ENCODE peak calls at places on chromosomes 4 and X, in six cellular contexts. One of them, this sample, is unnamed.
A peak's percentile ranks its signal among the peaks of the same experiment; 100 is the strongest.

GRCh38 chr4:23324291-23324690 is 565.6 kb downstream of the PPARGC1A start:
- DNase-seq in CD4-positive, alpha-beta T cell: no peak
- DNase-seq in iPS DF 6.9: no peak
- DNase-seq in brain microvascular endothelial cell: no peak
- DNase-seq in BE2C: no peak
- DNase-seq in lower lobe of right lung: no peak
- DNase-seq in this sample: no peak

GRCh38 chr4:76740866-76741662 is 156.9 kb downstream of the SOWAHB start:
- DNase-seq in iPS DF 6.9: no peak
- DNase-seq in CD4-positive, alpha-beta T cell: no peak
- DNase-seq in lower lobe of right lung: no peak
- DNase-seq in brain microvascular endothelial cell: no peak
- DNase-seq in BE2C: no peak
- DNase-seq in this sample: peak; percentile 52

GRCh38 chr4:149911995-149912394 is 96.4 kb upstream of the IQCM start:
- DNase-seq in iPS DF 6.9: no peak
- DNase-seq in lower lobe of right lung: no peak
- DNase-seq in BE2C: no peak
- DNase-seq in CD4-positive, alpha-beta T cell: no peak
- DNase-seq in brain microvascular endothelial cell: no peak
- DNase-seq in this sample: no peak

GRCh38 chrX:1395646-1396216 is 3.8 kb upstream of the SLC25A6 start:
- DNase-seq in lower lobe of right lung: no peak
- DNase-seq in iPS DF 6.9: no peak
- DNase-seq in CD4-positive, alpha-beta T cell: no peak
- DNase-seq in brain microvascular endothelial cell: no peak
- DNase-seq in BE2C: no peak
- DNase-seq in this sample: no peak

GRCh38 chrX:19846995-19847790 is 40.2 kb downstream of the SH3KBP1 start:
- DNase-seq in lower lobe of right lung: no peak
- DNase-seq in CD4-positive, alpha-beta T cell: no peak
- DNase-seq in BE2C: no peak
- DNase-seq in iPS DF 6.9: no peak
- DNase-seq in brain microvascular endothelial cell: peak; percentile 83
- DNase-seq in this sample: no peak

GRCh38 chr4:183797445-183798248 is 107.5 kb upstream of the STOX2 start:
- DNase-seq in CD4-positive, alpha-beta T cell: no peak
- DNase-seq in iPS DF 6.9: no peak
- DNase-seq in lower lobe of right lung: peak; percentile 71
- DNase-seq in BE2C: peak; percentile 47
- DNase-seq in brain microvascular endothelial cell: no peak
- DNase-seq in this sample: peak; percentile 73

GRCh38 chr4:169618286-169618685 is 2.1 kb upstream of the CLCN3 start:
- DNase-seq in CD4-positive, alpha-beta T cell: no peak
- DNase-seq in brain microvascular endothelial cell: no peak
- DNase-seq in lower lobe of right lung: no peak
- DNase-seq in iPS DF 6.9: no peak
- DNase-seq in BE2C: no peak
- DNase-seq in this sample: no peak

GRCh38 chr4:137664416-137664815 is 132.1 kb upstream of the PCDH18 start:
- DNase-seq in CD4-positive, alpha-beta T cell: no peak
- DNase-seq in lower lobe of right lung: no peak
- DNase-seq in iPS DF 6.9: no peak
- DNase-seq in brain microvascular endothelial cell: no peak
- DNase-seq in BE2C: no peak
- DNase-seq in this sample: no peak

GRCh38 chr4:186719925-186720694 is 3.5 kb downstream of the FAT1 start:
- DNase-seq in CD4-positive, alpha-beta T cell: no peak
- DNase-seq in iPS DF 6.9: no peak
- DNase-seq in lower lobe of right lung: no peak
- DNase-seq in BE2C: peak; percentile 24
- DNase-seq in brain microvascular endothelial cell: peak; percentile 46
- DNase-seq in this sample: no peak

GRCh38 chr4:175770555-175770954 is 41.5 kb downstream of the GPM6A start:
- DNase-seq in iPS DF 6.9: no peak
- DNase-seq in CD4-positive, alpha-beta T cell: no peak
- DNase-seq in brain microvascular endothelial cell: no peak
- DNase-seq in BE2C: no peak
- DNase-seq in lower lobe of right lung: no peak
- DNase-seq in this sample: no peak

GRCh38 chrX:103441878-103442535 is 65.7 kb downstream of the BEX3 start:
- DNase-seq in iPS DF 6.9: no peak
- DNase-seq in lower lobe of right lung: no peak
- DNase-seq in BE2C: no peak
- DNase-seq in brain microvascular endothelial cell: no peak
- DNase-seq in CD4-positive, alpha-beta T cell: no peak
- DNase-seq in this sample: no peak

GRCh38 chrX:39309721-39310152 is 508.5 kb downstream of the MID1IP1 start:
- DNase-seq in brain microvascular endothelial cell: peak; percentile 57
- DNase-seq in BE2C: peak; percentile 19
- DNase-seq in CD4-positive, alpha-beta T cell: peak; percentile 31
- DNase-seq in iPS DF 6.9: no peak
- DNase-seq in lower lobe of right lung: no peak
- DNase-seq in this sample: peak; percentile 41

GRCh38 chr4:103204114-103204513 is 6.0 kb upstream of the CENPE start:
- DNase-seq in CD4-positive, alpha-beta T cell: no peak
- DNase-seq in BE2C: no peak
- DNase-seq in lower lobe of right lung: no peak
- DNase-seq in iPS DF 6.9: no peak
- DNase-seq in brain microvascular endothelial cell: no peak
- DNase-seq in this sample: no peak

GRCh38 chrX:52995135-52995973 is 37.0 kb upstream of the FAM156A start:
- DNase-seq in lower lobe of right lung: peak; percentile 94
- DNase-seq in CD4-positive, alpha-beta T cell: peak; percentile 86
- DNase-seq in brain microvascular endothelial cell: peak; percentile 93
- DNase-seq in BE2C: peak; percentile 94
- DNase-seq in iPS DF 6.9: no peak
- DNase-seq in this sample: peak; percentile 97

GRCh38 chr4:184417802-184418511 is 56.4 kb downstream of the IRF2 start:
- DNase-seq in brain microvascular endothelial cell: peak; percentile 58
- DNase-seq in CD4-positive, alpha-beta T cell: no peak
- DNase-seq in iPS DF 6.9: no peak
- DNase-seq in BE2C: no peak
- DNase-seq in lower lobe of right lung: no peak
- DNase-seq in this sample: peak; percentile 71

GRCh38 chrX:13119386-13119785 is 75.0 kb upstream of the FAM9C start:
- DNase-seq in BE2C: no peak
- DNase-seq in lower lobe of right lung: no peak
- DNase-seq in brain microvascular endothelial cell: peak; percentile 50
- DNase-seq in iPS DF 6.9: no peak
- DNase-seq in CD4-positive, alpha-beta T cell: no peak
- DNase-seq in this sample: no peak

GRCh38 chrX:68710870-68711576 is 63.6 kb downstream of the STARD8 start:
- DNase-seq in iPS DF 6.9: no peak
- DNase-seq in BE2C: peak; percentile 47
- DNase-seq in brain microvascular endothelial cell: peak; percentile 32
- DNase-seq in CD4-positive, alpha-beta T cell: no peak
- DNase-seq in lower lobe of right lung: no peak
- DNase-seq in this sample: no peak

GRCh38 chr4:7795983-7796382 is 143.7 kb downstream of the AFAP1 start:
- DNase-seq in CD4-positive, alpha-beta T cell: no peak
- DNase-seq in lower lobe of right lung: no peak
- DNase-seq in iPS DF 6.9: no peak
- DNase-seq in BE2C: no peak
- DNase-seq in brain microvascular endothelial cell: no peak
- DNase-seq in this sample: no peak

GRCh38 chrX:133171962-133172708 is 46.0 kb downstream of the TFDP3 start:
- DNase-seq in lower lobe of right lung: no peak
- DNase-seq in brain microvascular endothelial cell: peak; percentile 10
- DNase-seq in BE2C: no peak
- DNase-seq in CD4-positive, alpha-beta T cell: no peak
- DNase-seq in iPS DF 6.9: no peak
- DNase-seq in this sample: no peak

GRCh38 chr4:30860983-30861382 is 140.8 kb downstream of the PCDH7 start:
- DNase-seq in lower lobe of right lung: no peak
- DNase-seq in BE2C: no peak
- DNase-seq in iPS DF 6.9: no peak
- DNase-seq in CD4-positive, alpha-beta T cell: no peak
- DNase-seq in brain microvascular endothelial cell: no peak
- DNase-seq in this sample: no peak

GRCh38 chr4:69749771-69750170 is 10.6 kb downstream of the SULT1B1 start:
- DNase-seq in brain microvascular endothelial cell: peak; percentile 31
- DNase-seq in BE2C: no peak
- DNase-seq in CD4-positive, alpha-beta T cell: no peak
- DNase-seq in iPS DF 6.9: no peak
- DNase-seq in lower lobe of right lung: no peak
- DNase-seq in this sample: no peak

GRCh38 chr4:127631420-127631819 is 1.3 kb upstream of the INTU start:
- DNase-seq in lower lobe of right lung: no peak
- DNase-seq in brain microvascular endothelial cell: peak; percentile 9
- DNase-seq in BE2C: peak; percentile 13
- DNase-seq in iPS DF 6.9: no peak
- DNase-seq in CD4-positive, alpha-beta T cell: no peak
- DNase-seq in this sample: no peak

GRCh38 chrX:49292400-49293362 is 10.8 kb upstream of the GAGE10 start:
- DNase-seq in CD4-positive, alpha-beta T cell: no peak
- DNase-seq in iPS DF 6.9: no peak
- DNase-seq in brain microvascular endothelial cell: no peak
- DNase-seq in lower lobe of right lung: no peak
- DNase-seq in BE2C: no peak
- DNase-seq in this sample: peak; percentile 56
- H3K27me3 ChIP-seq in CD4-positive, alpha-beta T cell: no peaks in the 10 kb centered on the region
- H3K27me3 ChIP-seq in iPS DF 6.9: no peaks in the 10 kb centered on the region
- H3K27me3 ChIP-seq in brain microvascular endothelial cell: no peaks in the 10 kb centered on the region
- H3K27me3 ChIP-seq in lower lobe of right lung: no peaks in the 10 kb centered on the region
- H3K27me3 ChIP-seq in BE2C: no peaks in the 10 kb centered on the region
- H3K27me3 ChIP-seq in this sample: no peaks in the 10 kb centered on the region

GRCh38 chrX:41923257-41923924 is at the start of gene CASK:
- DNase-seq in lower lobe of right lung: peak; percentile 94
- DNase-seq in iPS DF 6.9: peak; percentile 64
- DNase-seq in BE2C: peak; percentile 93
- DNase-seq in CD4-positive, alpha-beta T cell: peak; percentile 87
- DNase-seq in brain microvascular endothelial cell: peak; percentile 78
- DNase-seq in this sample: peak; percentile 93

GRCh38 chrX:41921492-41922124 is 1.7 kb downstream of the CASK start:
- DNase-seq in iPS DF 6.9: no peak
- DNase-seq in lower lobe of right lung: no peak
- DNase-seq in BE2C: no peak
- DNase-seq in CD4-positive, alpha-beta T cell: no peak
- DNase-seq in brain microvascular endothelial cell: no peak
- DNase-seq in this sample: no peak

GRCh38 chrX:41922694-41923171 is 621 bp downstream of the CASK start:
- DNase-seq in BE2C: peak; percentile 55
- DNase-seq in brain microvascular endothelial cell: no peak
- DNase-seq in CD4-positive, alpha-beta T cell: no peak
- DNase-seq in iPS DF 6.9: no peak
- DNase-seq in lower lobe of right lung: peak; percentile 47
- DNase-seq in this sample: peak; percentile 70

GRCh38 chrX:41923925-41924693 is 755 bp upstream of the CASK start:
- DNase-seq in BE2C: peak; percentile 24
- DNase-seq in iPS DF 6.9: no peak
- DNase-seq in lower lobe of right lung: peak; percentile 41
- DNase-seq in brain microvascular endothelial cell: peak; percentile 27
- DNase-seq in CD4-positive, alpha-beta T cell: no peak
- DNase-seq in this sample: no peak

DNA sequence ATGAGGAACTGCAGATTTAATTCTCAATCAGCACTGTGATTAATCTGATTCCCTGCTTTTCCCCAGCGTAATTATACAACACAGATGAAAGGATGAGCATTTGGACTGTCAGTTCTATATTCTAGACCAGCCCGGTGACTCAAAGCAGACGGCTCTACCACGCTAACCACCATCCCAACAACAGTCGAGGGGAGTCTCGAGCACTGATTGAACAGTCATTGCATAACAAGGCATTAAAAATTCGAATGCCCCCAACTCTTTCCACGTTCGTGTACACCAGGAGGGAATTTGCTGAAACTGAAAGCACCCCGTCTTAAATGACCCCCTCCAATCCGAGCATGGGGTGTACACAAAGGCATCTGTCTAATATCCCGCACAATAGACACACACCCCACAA is 1.2 kb downstream of the CASK start:
- DNase-seq in BE2C: peak; percentile 11
- DNase-seq in CD4-positive, alpha-beta T cell: no peak
- DNase-seq in iPS DF 6.9: no peak
- DNase-seq in brain microvascular endothelial cell: peak; percentile 40
- DNase-seq in lower lobe of right lung: no peak
- DNase-seq in this sample: no peak
- H3K27me3 ChIP-seq in BE2C: no peaks in the 10 kb centered on the region
- H3K27me3 ChIP-seq in CD4-positive, alpha-beta T cell: no peaks in the 10 kb centered on the region
- H3K27me3 ChIP-seq in iPS DF 6.9: no peaks in the 10 kb centered on the region
- H3K27me3 ChIP-seq in brain microvascular endothelial cell: no peaks in the 10 kb centered on the region
- H3K27me3 ChIP-seq in lower lobe of right lung: no peaks in the 10 kb centered on the region
- H3K27me3 ChIP-seq in this sample: no peaks in the 10 kb centered on the region

GRCh38 chr4:110619001-110619350 is 3.9 kb downstream of the PITX2 start:
- DNase-seq in brain microvascular endothelial cell: no peak
- DNase-seq in iPS DF 6.9: no peak
- DNase-seq in BE2C: no peak
- DNase-seq in lower lobe of right lung: no peak
- DNase-seq in CD4-positive, alpha-beta T cell: no peak
- DNase-seq in this sample: no peak
- H3K27me3 ChIP-seq in brain microvascular endothelial cell: peaks cover 96% of the 10 kb centered on the region
- H3K27me3 ChIP-seq in iPS DF 6.9: peaks cover 63% of the 10 kb centered on the region
- H3K27me3 ChIP-seq in BE2C: peaks cover 100% of the 10 kb centered on the region
- H3K27me3 ChIP-seq in lower lobe of right lung: peaks cover 100% of the 10 kb centered on the region
- H3K27me3 ChIP-seq in CD4-positive, alpha-beta T cell: peaks cover 98% of the 10 kb centered on the region
- H3K27me3 ChIP-seq in this sample: peaks cover 3% of the 10 kb centered on the region

GRCh38 chr4:180363817-180364216 is 1879.4 kb upstream of the TENM3 start:
- DNase-seq in iPS DF 6.9: no peak
- DNase-seq in brain microvascular endothelial cell: no peak
- DNase-seq in lower lobe of right lung: no peak
- DNase-seq in BE2C: no peak
- DNase-seq in CD4-positive, alpha-beta T cell: no peak
- DNase-seq in this sample: no peak
- H3K27me3 ChIP-seq in iPS DF 6.9: no peaks in the 10 kb centered on the region
- H3K27me3 ChIP-seq in brain microvascular endothelial cell: no peaks in the 10 kb centered on the region
- H3K27me3 ChIP-seq in lower lobe of right lung: no peaks in the 10 kb centered on the region
- H3K27me3 ChIP-seq in BE2C: no peaks in the 10 kb centered on the region
- H3K27me3 ChIP-seq in CD4-positive, alpha-beta T cell: no peaks in the 10 kb centered on the region
- H3K27me3 ChIP-seq in this sample: no peaks in the 10 kb centered on the region